ENCODE peak calls at places on chromosomes 2 and 18, in seven cellular contexts. O, V, I, F, B, G and A are unnamed samples.

GRCh38 chr2:148063633-148064032 is 42.7 kb downstream of the MBD5 start:
- DNase-seq in F (no peak), V (no peak), G (no peak), O (no peak), I (no peak), B (no peak), A (no peak)

GRCh38 chr18:32446780-32447179 is 23.9 kb downstream of the GAREM1 start:
- DNase-seq in B (no peak), G (no peak), F (no peak), I (no peak), O (no peak), V (no peak), A (no peak)

GRCh38 chr2:224196789-224197188 is 157.7 kb upstream of the SERPINE2 start:
- DNase-seq in G (no peak), O (no peak), V (no peak), B (no peak), I (no peak), F (no peak), A (no peak)

GRCh38 chr18:11654736-11655604 is 34.1 kb upstream of the GNAL start:
- DNase-seq in V (no peak), F (peak; percentile 38), G (peak; percentile 84), O (peak; percentile 84), B (peak; percentile 80), I (no peak), A (no peak)

GRCh38 chr2:159078443-159078842 is 110.0 kb downstream of the TANC1 start:
- DNase-seq in I (no peak), F (no peak), B (no peak), G (no peak), O (no peak), V (no peak), A (no peak)

GRCh38 chr18:74131124-74131523 is 16.5 kb downstream of the FBXO15 start:
- DNase-seq in V (no peak), G (no peak), F (no peak), O (no peak), I (no peak), B (no peak), A (no peak)

GRCh38 chr18:74266161-74266560 is 25.6 kb downstream of the CYB5A start:
- DNase-seq in V (peak; percentile 43), B (no peak), G (no peak), I (no peak), O (no peak), F (no peak), A (no peak)

GRCh38 chr2:63057249-63058148 is 6.9 kb downstream of the OTX1 start:
- DNase-seq in G (peak; percentile 18), B (no peak), O (peak; percentile 12), V (no peak), I (no peak), F (no peak), A (no peak)

GRCh38 chr2:101200714-101201113 is 49.5 kb upstream of the TBC1D8 start:
- DNase-seq in V (no peak), B (no peak), O (no peak), I (no peak), G (no peak), F (peak; percentile 28), A (no peak)

GRCh38 chr2:122935506-122935905 is 1089.6 kb upstream of the CNTNAP5 start:
- DNase-seq in V (no peak), B (no peak), O (no peak), F (no peak), G (no peak), I (no peak), A (no peak)

GRCh38 chr2:120133572-120134244 is 89.5 kb downstream of the TMEM185B start:
- DNase-seq in I (no peak), B (no peak), F (peak; percentile 33), G (no peak), O (no peak), V (no peak), A (no peak)

GRCh38 chr2:217365656-217366055 is 505.8 kb upstream of the TNP1 start:
- DNase-seq in B (no peak), V (no peak), I (no peak), G (no peak), O (no peak), F (no peak), A (no peak)